ENCODE peak calls at places on chromosomes 4 and X, in eight cellular contexts. One of them, this sample, is unnamed.

GRCh38 chr4:48090621-48091020 is 43.4 kb downstream of the TXK start:
- DNase-seq in posterior vena cava: no peak
- DNase-seq in DMS153: peak
- DNase-seq in GM23248: no peak
- DNase-seq in heart left ventricle: no peak
- DNase-seq in NT2/D1: no peak
- DNase-seq in endothelial cell: no peak
- DNase-seq in NCI-H1417: peak
- DNase-seq in this sample: no peak

GRCh38 chr4:57100979-57101629 is 9.1 kb downstream of the IGFBP7 start:
- DNase-seq in posterior vena cava: no peak
- DNase-seq in DMS153: no peak
- DNase-seq in GM23248: peak
- DNase-seq in heart left ventricle: no peak
- DNase-seq in NT2/D1: no peak
- DNase-seq in endothelial cell: no peak
- DNase-seq in NCI-H1417: no peak
- DNase-seq in this sample: no peak

GRCh38 chr4:88672987-88673386 is 24.6 kb downstream of the NAP1L5 start:
- DNase-seq in posterior vena cava: no peak
- DNase-seq in DMS153: no peak
- DNase-seq in GM23248: peak
- DNase-seq in heart left ventricle: no peak
- DNase-seq in NT2/D1: peak
- DNase-seq in endothelial cell: peak
- DNase-seq in NCI-H1417: peak
- DNase-seq in this sample: peak

GRCh38 chrX:40153335-40154221 is 55.8 kb upstream of the BCOR start:
- DNase-seq in posterior vena cava: peak
- DNase-seq in DMS153: peak
- DNase-seq in GM23248: peak
- DNase-seq in heart left ventricle: peak
- DNase-seq in NT2/D1: no peak
- DNase-seq in endothelial cell: peak
- DNase-seq in NCI-H1417: peak
- DNase-seq in this sample: peak

GRCh38 chr4:128768373-128768996 is 41.0 kb upstream of the JADE1 start:
- DNase-seq in posterior vena cava: no peak
- DNase-seq in DMS153: no peak
- DNase-seq in GM23248: peak
- DNase-seq in heart left ventricle: no peak
- DNase-seq in NT2/D1: no peak
- DNase-seq in endothelial cell: no peak
- DNase-seq in NCI-H1417: no peak
- DNase-seq in this sample: no peak

GRCh38 chr4:113837397-113837796 is 75.9 kb upstream of the CAMK2D start:
- DNase-seq in posterior vena cava: no peak
- DNase-seq in DMS153: no peak
- DNase-seq in GM23248: peak
- DNase-seq in heart left ventricle: no peak
- DNase-seq in NT2/D1: no peak
- DNase-seq in endothelial cell: no peak
- DNase-seq in NCI-H1417: no peak
- DNase-seq in this sample: no peak

GRCh38 chr4:123651536-123652175 is 255.1 kb downstream of the SPRY1 start:
- DNase-seq in posterior vena cava: no peak
- DNase-seq in DMS153: no peak
- DNase-seq in GM23248: no peak
- DNase-seq in heart left ventricle: no peak
- DNase-seq in NT2/D1: no peak
- DNase-seq in endothelial cell: no peak
- DNase-seq in NCI-H1417: no peak
- DNase-seq in this sample: no peak

GRCh38 chrX:72128881-72129280 is 2.8 kb downstream of the RTL5 start:
- DNase-seq in posterior vena cava: no peak
- DNase-seq in DMS153: no peak
- DNase-seq in GM23248: peak
- DNase-seq in heart left ventricle: no peak
- DNase-seq in NT2/D1: no peak
- DNase-seq in endothelial cell: peak
- DNase-seq in NCI-H1417: peak
- DNase-seq in this sample: no peak

GRCh38 chrX:120023259-120023658 is 54.2 kb downstream of the RHOXF2B start:
- DNase-seq in posterior vena cava: no peak
- DNase-seq in DMS153: peak
- DNase-seq in GM23248: no peak
- DNase-seq in heart left ventricle: no peak
- DNase-seq in NT2/D1: no peak
- DNase-seq in endothelial cell: no peak
- DNase-seq in NCI-H1417: no peak
- DNase-seq in this sample: no peak

GRCh38 chr4:76562161-76562560 is 127.1 kb downstream of the SHROOM3 start:
- DNase-seq in posterior vena cava: no peak
- DNase-seq in DMS153: no peak
- DNase-seq in GM23248: peak
- DNase-seq in heart left ventricle: no peak
- DNase-seq in NT2/D1: no peak
- DNase-seq in endothelial cell: no peak
- DNase-seq in NCI-H1417: no peak
- DNase-seq in this sample: no peak

GRCh38 chr4:32136081-32136787 is 1416.1 kb downstream of the PCDH7 start:
- DNase-seq in posterior vena cava: no peak
- DNase-seq in DMS153: no peak
- DNase-seq in GM23248: no peak
- DNase-seq in heart left ventricle: no peak
- DNase-seq in NT2/D1: no peak
- DNase-seq in endothelial cell: no peak
- DNase-seq in NCI-H1417: no peak
- DNase-seq in this sample: no peak

This sample was measured in body of pancreas.